ENCODE peak calls at places on chromosomes 16 and 17, in ten cellular contexts. E, O, M, G, T, R, Q, L, D and A are unnamed samples.
A peak's percentile ranks its signal among the peaks of the same experiment; 100 is the strongest.

GRCh38 chr16:11349599-11350276 is 4.5 kb downstream of the RMI2 start:
- DNase-seq in E (no peak), O (no peak), M (no peak), G (no peak), T (peak; percentile 36), R (peak; percentile 73), Q (no peak), L (no peak), D (peak; percentile 77), A (no peak)

GRCh38 chr17:62891659-62892058 is 74.4 kb upstream of the TANC2 start:
- DNase-seq in E (no peak), O (no peak), M (no peak), G (no peak), T (no peak), R (no peak), Q (no peak), L (no peak), D (no peak), A (no peak)

GRCh38 chr16:72677662-72678447 is 370.1 kb downstream of the ZFHX3 start:
- DNase-seq in E (peak; percentile 30), O (peak; percentile 87), M (peak; percentile 66), G (no peak), T (no peak), R (peak; percentile 12), Q (no peak), L (no peak), D (no peak), A (no peak)

GRCh38 chr17:57436565-57436964 is 180.2 kb downstream of the MSI2 start:
- DNase-seq in E (no peak), O (no peak), M (no peak), G (no peak), T (no peak), R (no peak), Q (no peak), L (no peak), D (no peak), A (no peak)

GRCh38 chr17:1455291-1455747 is 713 bp downstream of the CRK start:
- DNase-seq in E (no peak), O (peak; percentile 62), M (peak; percentile 72), G (peak; percentile 58), T (peak; percentile 51), R (peak; percentile 68), Q (peak; percentile 82), L (peak; percentile 64), D (peak; percentile 83), A (peak; percentile 49)

GRCh38 chr16:8936421-8936820 is 27.3 kb downstream of the USP7 start:
- DNase-seq in E (no peak), O (peak; percentile 70), M (peak; percentile 58), G (peak; percentile 41), T (no peak), R (peak; percentile 27), Q (peak; percentile 61), L (peak; percentile 66), D (no peak), A (no peak)

GRCh38 chr16:68281368-68282063 is 17.2 kb downstream of the SLC7A6 start:
- DNase-seq in E (no peak), O (peak; percentile 97), M (no peak), G (no peak), T (no peak), R (no peak), Q (no peak), L (no peak), D (no peak), A (no peak)

GRCh38 chr17:57311281-57312216 is 55.2 kb downstream of the MSI2 start:
- DNase-seq in E (no peak), O (no peak), M (no peak), G (no peak), T (no peak), R (no peak), Q (no peak), L (no peak), D (no peak), A (no peak)

GRCh38 chr16:64751906-64752305 is 370.0 kb downstream of the CDH11 start:
- DNase-seq in E (peak; percentile 68), O (no peak), M (peak; percentile 93), G (no peak), T (no peak), R (peak; percentile 25), Q (no peak), L (no peak), D (no peak), A (no peak)

GRCh38 chr16:89153848-89154271 is 17.7 kb upstream of the CDH15 start:
- DNase-seq in E (no peak), O (no peak), M (no peak), G (no peak), T (no peak), R (no peak), Q (no peak), L (no peak), D (no peak), A (no peak)

GRCh38 chr16:20740007-20740883 is 1.4 kb downstream of the THUMPD1 start:
- DNase-seq in E (no peak), O (peak; percentile 19), M (peak; percentile 25), G (no peak), T (no peak), R (peak; percentile 5), Q (no peak), L (peak; percentile 59), D (no peak), A (no peak)

GRCh38 chr17:11031787-11032186 is 193.9 kb upstream of the PIRT start:
- DNase-seq in E (no peak), O (no peak), M (no peak), G (peak; percentile 4), T (no peak), R (no peak), Q (peak; percentile 45), L (no peak), D (no peak), A (no peak)
- TF ChIP-seq CTCF in E (no peak), O (no peak), M (no peak), G (peak; percentile 35), T (no peak), R (no peak), Q (peak; percentile 51), L (peak; percentile 48), D (no peak), A (peak; percentile 38)

GRCh38 chr17:59620518-59621259 is 994 bp downstream of the CLTC start:
- DNase-seq in E (no peak), O (peak; percentile 49), M (peak; percentile 46), G (peak; percentile 22), T (no peak), R (peak; percentile 36), Q (peak; percentile 40), L (peak; percentile 51), D (peak; percentile 68), A (peak; percentile 12)

GRCh38 chr17:59620064-59620359 is 317 bp downstream of the CLTC start:
- DNase-seq in E (no peak), O (no peak), M (no peak), G (no peak), T (no peak), R (no peak), Q (no peak), L (no peak), D (no peak), A (no peak)

GRCh38 chr17:59619313-59620063 is at the start of gene CLTC:
- DNase-seq in E (peak; percentile 96), O (peak; percentile 97), M (peak; percentile 99), G (peak; percentile 91), T (peak; percentile 90), R (peak; percentile 99), Q (peak; percentile 96), L (peak; percentile 97), D (peak; percentile 96), A (peak; percentile 86)

GRCh38 chr17:59617141-59617757 is 2.4 kb upstream of the CLTC start:
- DNase-seq in E (no peak), O (no peak), M (no peak), G (no peak), T (no peak), R (no peak), Q (no peak), L (no peak), D (no peak), A (no peak)

GRCh38 chr17:59618894-59619312 is 792 bp upstream of the CLTC start:
- DNase-seq in E (no peak), O (peak; percentile 87), M (peak; percentile 96), G (no peak), T (no peak), R (no peak), Q (peak; percentile 95), L (no peak), D (no peak), A (no peak)
- TF ChIP-seq CTCF in E (no peak), O (no peak), M (no peak), G (no peak), T (no peak), R (no peak), Q (no peak), L (no peak), D (no peak), A (peak; percentile 4)

GRCh38 chr17:75088902-75089417 is 1.2 kb downstream of the SLC16A5 start:
- DNase-seq in E (no peak), O (peak; percentile 57), M (peak; percentile 48), G (no peak), T (no peak), R (no peak), Q (no peak), L (no peak), D (no peak), A (no peak)

GRCh38 chr17:75087558-75088453 is at the start of gene SLC16A5:
- DNase-seq in E (no peak), O (peak; percentile 91), M (peak; percentile 78), G (peak; percentile 93), T (no peak), R (peak; percentile 41), Q (peak; percentile 92), L (no peak), D (peak; percentile 98), A (peak; percentile 65)

GRCh38 chr17:75087182-75087557 is 584 bp upstream of the SLC16A5 start:
- DNase-seq in E (no peak), O (no peak), M (no peak), G (no peak), T (no peak), R (no peak), Q (no peak), L (no peak), D (no peak), A (no peak)

GRCh38 chr17:75088465-75088895 is 726 bp downstream of the SLC16A5 start:
- DNase-seq in E (no peak), O (no peak), M (no peak), G (no peak), T (no peak), R (no peak), Q (peak; percentile 33), L (no peak), D (no peak), A (no peak)

GRCh38 chr17:75086496-75087181 is 1.1 kb upstream of the SLC16A5 start:
- DNase-seq in E (no peak), O (peak; percentile 87), M (no peak), G (no peak), T (no peak), R (no peak), Q (no peak), L (no peak), D (no peak), A (no peak)
- TF ChIP-seq CTCF in E (no peak), O (peak; percentile 61), M (no peak), G (no peak), T (no peak), R (no peak), Q (no peak), L (no peak), D (no peak), A (no peak)

DNA sequence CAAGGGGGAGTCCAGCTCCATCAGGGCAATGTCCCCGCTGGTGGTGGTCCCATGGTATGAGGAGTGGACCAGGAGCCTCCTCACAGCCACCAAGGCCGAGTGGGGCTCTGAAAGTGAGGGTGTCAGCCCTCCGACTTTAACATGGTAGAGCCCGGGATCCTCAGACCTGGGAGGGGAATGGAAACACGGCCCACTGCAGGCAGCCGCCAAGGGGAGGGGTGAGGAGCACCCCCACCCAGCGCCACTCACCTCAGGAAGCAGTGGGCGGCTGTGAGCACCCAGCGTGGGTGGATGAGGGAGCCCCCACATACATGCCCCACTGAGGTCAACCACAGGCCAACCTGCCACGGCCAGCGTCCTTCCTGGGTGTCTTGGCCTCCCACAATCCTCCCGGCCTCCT is 10.8 kb downstream of the ZG16B start:
- DNase-seq in E (no peak), O (no peak), M (no peak), G (no peak), T (no peak), R (no peak), Q (no peak), L (no peak), D (peak; percentile 38), A (no peak)
- TF ChIP-seq CTCF in E (no peak), O (no peak), M (no peak), G (no peak), T (no peak), R (no peak), Q (no peak), L (no peak), D (no peak), A (no peak)